ENCODE peak calls at places on chromosomes 12 and 14, in nine cellular contexts. One of them, this sample, is unnamed.

GRCh38 chr12:115000038-115000437 is 316.1 kb upstream of the TBX3 start:
- DNase-seq in tibial nerve: no peak
- DNase-seq in A549: peak
- DNase-seq in prostate gland: no peak
- DNase-seq in transverse colon: no peak
- DNase-seq in breast epithelium: no peak
- DNase-seq in IMR-90: peak
- DNase-seq in body of pancreas: no peak
- DNase-seq in ovary: no peak
- DNase-seq in this sample: peak

GRCh38 chr12:19712041-19712440 is 272.7 kb downstream of the AEBP2 start:
- DNase-seq in tibial nerve: no peak
- DNase-seq in A549: peak
- DNase-seq in prostate gland: no peak
- DNase-seq in transverse colon: no peak
- DNase-seq in breast epithelium: no peak
- DNase-seq in IMR-90: peak
- DNase-seq in body of pancreas: no peak
- DNase-seq in ovary: no peak
- DNase-seq in this sample: no peak

GRCh38 chr12:91984571-91984970 is 161.1 kb downstream of the BTG1 start:
- DNase-seq in tibial nerve: no peak
- DNase-seq in A549: no peak
- DNase-seq in prostate gland: no peak
- DNase-seq in transverse colon: no peak
- DNase-seq in breast epithelium: no peak
- DNase-seq in IMR-90: peak
- DNase-seq in body of pancreas: no peak
- DNase-seq in ovary: no peak
- DNase-seq in this sample: no peak

GRCh38 chr14:101965145-101965531 is 765 bp downstream of the DYNC1H1 start:
- DNase-seq in tibial nerve: peak
- DNase-seq in A549: peak
- DNase-seq in prostate gland: peak
- DNase-seq in transverse colon: peak
- DNase-seq in breast epithelium: peak
- DNase-seq in IMR-90: peak
- DNase-seq in body of pancreas: peak
- DNase-seq in ovary: peak
- DNase-seq in this sample: peak

GRCh38 chr14:78946949-78947348 is 776.8 kb downstream of the NRXN3 start:
- DNase-seq in tibial nerve: no peak
- DNase-seq in A549: no peak
- DNase-seq in prostate gland: no peak
- DNase-seq in transverse colon: no peak
- DNase-seq in breast epithelium: no peak
- DNase-seq in IMR-90: no peak
- DNase-seq in body of pancreas: no peak
- DNase-seq in ovary: no peak
- DNase-seq in this sample: no peak

GRCh38 chr12:21073822-21074460 is 57.1 kb upstream of the SLCO1B1 start:
- DNase-seq in tibial nerve: no peak
- DNase-seq in A549: peak
- DNase-seq in prostate gland: no peak
- DNase-seq in transverse colon: no peak
- DNase-seq in breast epithelium: no peak
- DNase-seq in IMR-90: no peak
- DNase-seq in body of pancreas: no peak
- DNase-seq in ovary: no peak
- DNase-seq in this sample: no peak

GRCh38 chr14:85536835-85537195 is 6.9 kb downstream of the FLRT2 start:
- DNase-seq in tibial nerve: no peak
- DNase-seq in A549: no peak
- DNase-seq in prostate gland: no peak
- DNase-seq in transverse colon: no peak
- DNase-seq in breast epithelium: no peak
- DNase-seq in IMR-90: peak
- DNase-seq in body of pancreas: no peak
- DNase-seq in ovary: no peak
- DNase-seq in this sample: no peak

GRCh38 chr12:124512667-124513296 is 54.6 kb downstream of the NCOR2 start:
- DNase-seq in tibial nerve: peak
- DNase-seq in A549: peak
- DNase-seq in prostate gland: peak
- DNase-seq in transverse colon: peak
- DNase-seq in breast epithelium: peak
- DNase-seq in IMR-90: peak
- DNase-seq in body of pancreas: peak
- DNase-seq in ovary: peak
- DNase-seq in this sample: peak

GRCh38 chr12:71371132-71371531 is 68.5 kb upstream of the LGR5 start:
- DNase-seq in tibial nerve: no peak
- DNase-seq in A549: no peak
- DNase-seq in prostate gland: no peak
- DNase-seq in transverse colon: no peak
- DNase-seq in breast epithelium: no peak
- DNase-seq in IMR-90: no peak
- DNase-seq in body of pancreas: no peak
- DNase-seq in ovary: no peak
- DNase-seq in this sample: no peak

GRCh38 chr14:56379956-56380355 is 199.6 kb upstream of the TMEM260 start:
- DNase-seq in tibial nerve: no peak
- DNase-seq in A549: no peak
- DNase-seq in prostate gland: no peak
- DNase-seq in transverse colon: no peak
- DNase-seq in breast epithelium: no peak
- DNase-seq in IMR-90: no peak
- DNase-seq in body of pancreas: no peak
- DNase-seq in ovary: no peak
- DNase-seq in this sample: no peak

GRCh38 chr14:93967637-93968250 is 8.6 kb downstream of the ASB2 start:
- DNase-seq in tibial nerve: no peak
- DNase-seq in A549: no peak
- DNase-seq in prostate gland: no peak
- DNase-seq in transverse colon: peak
- DNase-seq in breast epithelium: no peak
- DNase-seq in IMR-90: no peak
- DNase-seq in body of pancreas: no peak
- DNase-seq in ovary: no peak
- DNase-seq in this sample: no peak

GRCh38 chr12:121013715-121014114 is 2.6 kb downstream of the C12orf43 start:
- DNase-seq in tibial nerve: no peak
- DNase-seq in A549: peak
- DNase-seq in prostate gland: no peak
- DNase-seq in transverse colon: no peak
- DNase-seq in breast epithelium: no peak
- DNase-seq in IMR-90: no peak
- DNase-seq in body of pancreas: no peak
- DNase-seq in ovary: no peak
- DNase-seq in this sample: no peak

GRCh38 chr12:30013051-30013450 is 229.3 kb upstream of the TMTC1 start:
- DNase-seq in tibial nerve: no peak
- DNase-seq in A549: no peak
- DNase-seq in prostate gland: no peak
- DNase-seq in transverse colon: no peak
- DNase-seq in breast epithelium: no peak
- DNase-seq in IMR-90: no peak
- DNase-seq in body of pancreas: no peak
- DNase-seq in ovary: no peak
- DNase-seq in this sample: no peak

GRCh38 chr12:121095544-121096198 is 37.0 kb upstream of the P2RX7 start:
- DNase-seq in tibial nerve: peak
- DNase-seq in A549: peak
- DNase-seq in prostate gland: peak
- DNase-seq in transverse colon: peak
- DNase-seq in breast epithelium: peak
- DNase-seq in IMR-90: peak
- DNase-seq in body of pancreas: peak
- DNase-seq in ovary: peak
- DNase-seq in this sample: peak

GRCh38 chr12:2251485-2252179 is 198.8 kb downstream of the CACNA1C start:
- DNase-seq in tibial nerve: no peak
- DNase-seq in A549: no peak
- DNase-seq in prostate gland: no peak
- DNase-seq in transverse colon: no peak
- DNase-seq in breast epithelium: no peak
- DNase-seq in IMR-90: peak
- DNase-seq in body of pancreas: no peak
- DNase-seq in ovary: no peak
- DNase-seq in this sample: no peak

GRCh38 chr12:119145367-119145766 is 33.4 kb upstream of the HSPB8 start:
- DNase-seq in tibial nerve: no peak
- DNase-seq in A549: no peak
- DNase-seq in prostate gland: no peak
- DNase-seq in transverse colon: no peak
- DNase-seq in breast epithelium: no peak
- DNase-seq in IMR-90: no peak
- DNase-seq in body of pancreas: no peak
- DNase-seq in ovary: no peak
- DNase-seq in this sample: no peak

GRCh38 chr12:25957898-25958253 is 606 bp upstream of the RASSF8 start:
- DNase-seq in tibial nerve: no peak
- DNase-seq in A549: no peak
- DNase-seq in prostate gland: no peak
- DNase-seq in transverse colon: no peak
- DNase-seq in breast epithelium: no peak
- DNase-seq in IMR-90: peak
- DNase-seq in body of pancreas: no peak
- DNase-seq in ovary: peak
- DNase-seq in this sample: no peak
- H3K27ac ChIP-seq in tibial nerve: peak
- H3K27ac ChIP-seq in A549: peak
- H3K27ac ChIP-seq in prostate gland: peak
- H3K27ac ChIP-seq in transverse colon: peak
- H3K27ac ChIP-seq in breast epithelium: peak
- H3K27ac ChIP-seq in IMR-90: peak
- H3K27ac ChIP-seq in body of pancreas: peak
- H3K27ac ChIP-seq in ovary: peak
- H3K27ac ChIP-seq in this sample: peak

DNA sequence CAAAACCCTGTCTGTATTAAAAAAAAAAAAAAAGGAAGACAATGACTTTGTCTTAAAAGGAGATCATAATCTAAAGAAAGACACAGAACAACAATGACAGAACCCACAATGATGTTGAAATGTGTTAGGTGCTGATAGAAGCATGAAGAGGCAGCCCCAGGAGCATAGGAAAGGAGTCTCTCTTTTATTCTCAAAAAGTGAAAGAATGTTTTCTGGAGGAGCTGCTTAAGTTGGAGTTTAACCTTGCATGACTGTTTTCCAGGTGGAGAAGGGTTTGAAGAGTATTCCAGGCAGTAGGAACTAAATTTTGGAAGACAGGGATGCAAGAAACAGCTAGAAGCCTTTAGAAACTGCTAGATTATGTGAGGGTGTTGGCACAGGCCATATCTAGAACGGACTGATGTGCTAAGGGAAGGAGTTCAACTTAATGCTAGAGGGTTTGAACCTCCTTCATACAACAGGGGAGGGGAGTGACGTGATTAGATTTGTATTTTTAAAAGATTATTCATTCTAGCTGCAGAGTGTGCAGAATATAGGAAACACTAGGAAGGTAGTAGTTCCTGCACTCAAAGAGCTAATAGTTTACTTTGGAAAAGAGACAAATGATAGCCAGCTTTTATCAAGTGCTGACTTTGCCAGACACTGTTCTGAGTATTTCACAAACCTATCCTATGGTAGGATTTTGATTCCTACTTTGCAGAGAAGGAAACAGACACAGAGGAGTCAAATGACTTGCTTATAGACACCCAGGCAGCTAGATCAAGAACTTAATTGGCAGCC is 4.6 kb upstream of the RPL6 start:
- DNase-seq in tibial nerve: no peak
- DNase-seq in A549: no peak
- DNase-seq in prostate gland: no peak
- DNase-seq in transverse colon: no peak
- DNase-seq in breast epithelium: no peak
- DNase-seq in IMR-90: no peak
- DNase-seq in body of pancreas: no peak
- DNase-seq in ovary: no peak
- DNase-seq in this sample: no peak
- H3K4me3 ChIP-seq in tibial nerve: no peak
- H3K4me3 ChIP-seq in A549: no peak
- H3K4me3 ChIP-seq in prostate gland: no peak
- H3K4me3 ChIP-seq in transverse colon: no peak
- H3K4me3 ChIP-seq in breast epithelium: no peak
- H3K4me3 ChIP-seq in IMR-90: no peak
- H3K4me3 ChIP-seq in body of pancreas: no peak
- H3K4me3 ChIP-seq in ovary: no peak
- H3K4me3 ChIP-seq in this sample: no peak

GRCh38 chr14:105010891-105011291 is 10.0 kb downstream of the CDCA4 start:
- DNase-seq in tibial nerve: no peak
- DNase-seq in A549: no peak
- DNase-seq in prostate gland: no peak
- DNase-seq in transverse colon: peak
- DNase-seq in breast epithelium: no peak
- DNase-seq in IMR-90: no peak
- DNase-seq in body of pancreas: no peak
- DNase-seq in ovary: no peak
- DNase-seq in this sample: no peak
- TF ChIP-seq POLR2A in tibial nerve: no peak
- TF ChIP-seq POLR2A in A549: no peak
- TF ChIP-seq POLR2A in prostate gland: no peak
- TF ChIP-seq POLR2A in transverse colon: no peak
- TF ChIP-seq POLR2A in breast epithelium: no peak
- TF ChIP-seq POLR2A in IMR-90: no peak
- TF ChIP-seq POLR2A in body of pancreas: no peak
- TF ChIP-seq POLR2A in ovary: no peak
- TF ChIP-seq POLR2A in this sample: no peak

GRCh38 chr14:105427893-105428485 is 8.4 kb downstream of the MTA1 start:
- DNase-seq in tibial nerve: no peak
- DNase-seq in A549: no peak
- DNase-seq in prostate gland: no peak
- DNase-seq in transverse colon: no peak
- DNase-seq in breast epithelium: no peak
- DNase-seq in IMR-90: no peak
- DNase-seq in body of pancreas: no peak
- DNase-seq in ovary: no peak
- DNase-seq in this sample: no peak

GRCh38 chr14:105432657-105433056 is 13.0 kb downstream of the MTA1 start:
- DNase-seq in tibial nerve: no peak
- DNase-seq in A549: no peak
- DNase-seq in prostate gland: no peak
- DNase-seq in transverse colon: no peak
- DNase-seq in breast epithelium: no peak
- DNase-seq in IMR-90: no peak
- DNase-seq in body of pancreas: no peak
- DNase-seq in ovary: no peak
- DNase-seq in this sample: no peak

GRCh38 chr14:105431256-105431655 is 11.6 kb downstream of the MTA1 start:
- DNase-seq in tibial nerve: no peak
- DNase-seq in A549: no peak
- DNase-seq in prostate gland: no peak
- DNase-seq in transverse colon: no peak
- DNase-seq in breast epithelium: no peak
- DNase-seq in IMR-90: no peak
- DNase-seq in body of pancreas: no peak
- DNase-seq in ovary: no peak
- DNase-seq in this sample: no peak

GRCh38 chr14:105430535-105430934 is 10.9 kb downstream of the MTA1 start:
- DNase-seq in tibial nerve: no peak
- DNase-seq in A549: peak
- DNase-seq in prostate gland: no peak
- DNase-seq in transverse colon: no peak
- DNase-seq in breast epithelium: no peak
- DNase-seq in IMR-90: peak
- DNase-seq in body of pancreas: peak
- DNase-seq in ovary: no peak
- DNase-seq in this sample: no peak

GRCh38 chr14:105430042-105430441 is 10.4 kb downstream of the MTA1 start:
- DNase-seq in tibial nerve: no peak
- DNase-seq in A549: no peak
- DNase-seq in prostate gland: no peak
- DNase-seq in transverse colon: no peak
- DNase-seq in breast epithelium: no peak
- DNase-seq in IMR-90: no peak
- DNase-seq in body of pancreas: no peak
- DNase-seq in ovary: no peak
- DNase-seq in this sample: no peak
- H3K27ac ChIP-seq in tibial nerve: no peak
- H3K27ac ChIP-seq in A549: no peak
- H3K27ac ChIP-seq in prostate gland: no peak
- H3K27ac ChIP-seq in transverse colon: no peak
- H3K27ac ChIP-seq in breast epithelium: peak
- H3K27ac ChIP-seq in IMR-90: no peak
- H3K27ac ChIP-seq in body of pancreas: no peak
- H3K27ac ChIP-seq in ovary: no peak
- H3K27ac ChIP-seq in this sample: no peak